ENCODE peak calls at places on chromosomes 12 and 14, in eight cellular contexts. T is C1 segment of cervical spinal cord, G is HFF-Myc, Q is HT-29, K is iris pigment epithelial cell, V is putamen, R is body of pancreas, W is cardiac fibroblast. D is an unnamed sample.

GRCh38 chr12:50862316-50862715 is 19.6 kb downstream of the TMPRSS12 start:
- DNase-seq in T (no peak), K (peak), G (peak), Q (no peak), V (no peak), W (peak), R (no peak), D (no peak)

GRCh38 chr12:47843226-47843980 is 23.7 kb upstream of the HDAC7 start:
- DNase-seq in T (no peak), K (no peak), G (no peak), V (no peak), Q (no peak), R (no peak), W (no peak), D (no peak)

GRCh38 chr14:98198385-98198784 is 1073.6 kb downstream of the BCL11B start:
- DNase-seq in K (no peak), T (no peak), G (no peak), R (peak), V (no peak), W (no peak), Q (no peak), D (no peak)

GRCh38 chr12:26121323-26121740 is 3.5 kb downstream of the BHLHE41 start:
- DNase-seq in T (peak), V (no peak), K (peak), W (no peak), G (no peak), R (no peak), Q (peak), D (peak)

GRCh38 chr12:49917788-49918173 is 14.1 kb upstream of the FAIM2 start:
- DNase-seq in G (no peak), K (no peak), T (no peak), R (no peak), V (no peak), W (no peak), Q (no peak), D (no peak)

GRCh38 chr14:104265918-104266642 is 127.7 kb downstream of the KIF26A start:
- DNase-seq in W (no peak), R (no peak), G (no peak), V (no peak), T (no peak), K (no peak), Q (no peak), D (no peak)

GRCh38 chr12:109737111-109737510 is 23.5 kb downstream of the FAM222A start:
- DNase-seq in W (no peak), K (no peak), T (no peak), R (peak), G (no peak), V (no peak), Q (no peak), D (no peak)

GRCh38 chr12:47729233-47729632 is 3.9 kb upstream of the ENDOU start:
- DNase-seq in V (no peak), T (no peak), R (no peak), G (no peak), W (peak), Q (no peak), K (no peak), D (no peak)

GRCh38 chr14:89907655-89908054 is 46.9 kb downstream of the EFCAB11 start:
- DNase-seq in T (no peak), V (no peak), W (no peak), G (no peak), R (no peak), K (no peak), Q (no peak), D (no peak)

GRCh38 chr12:119949145-119949544 is 39.9 kb upstream of the BICDL1 start:
- DNase-seq in R (peak), G (no peak), W (no peak), K (no peak), T (no peak), Q (no peak), V (no peak), D (no peak)

GRCh38 chr12:19925881-19926665 is 442.3 kb upstream of the PDE3A start:
- DNase-seq in Q (no peak), V (no peak), T (no peak), G (no peak), R (no peak), K (no peak), W (no peak), D (no peak)

GRCh38 chr14:26276757-26277156 is 321.1 kb downstream of the NOVA1 start:
- DNase-seq in V (no peak), T (no peak), Q (peak), R (no peak), W (no peak), K (no peak), G (no peak), D (peak)

GRCh38 chr12:104469066-104469465 is 12.3 kb downstream of the CHST11 start:
- DNase-seq in R (no peak), Q (no peak), W (no peak), G (no peak), T (no peak), K (no peak), V (no peak), D (no peak)

GRCh38 chr12:100539209-100539608 is 34.3 kb upstream of the GAS2L3 start:
- DNase-seq in R (no peak), K (peak), Q (peak), W (peak), G (no peak), T (no peak), V (no peak), D (no peak)

GRCh38 chr14:104708606-104709268 is 15.3 kb upstream of the ADSS1 start:
- DNase-seq in T (peak), W (peak), R (peak), V (no peak), K (peak), G (no peak), Q (peak), D (peak)

GRCh38 chr14:97120204-97121120 is 323.3 kb downstream of the VRK1 start:
- DNase-seq in W (no peak), G (no peak), Q (no peak), K (no peak), V (no peak), T (no peak), R (no peak), D (no peak)

GRCh38 chr12:25388216-25388615 is 137.5 kb upstream of the KRAS start:
- DNase-seq in K (no peak), R (no peak), Q (no peak), T (no peak), W (no peak), G (no peak), V (no peak), D (no peak)

GRCh38 chr12:12010277-12011031 is 60.3 kb upstream of the BCL2L14 start:
- DNase-seq in R (peak), V (peak), G (no peak), T (peak), W (peak), K (peak), Q (peak), D (peak)

GRCh38 chr12:94673951-94674570 is 23.7 kb upstream of the TMCC3 start:
- DNase-seq in Q (no peak), G (no peak), V (no peak), T (no peak), R (no peak), W (no peak), K (no peak), D (no peak)